ENCODE peak calls at places on chromosome 13, in ten cellular contexts. Y is neural crest cell, P is Calu3, W is ascending aorta, T is astrocyte of the spinal cord, O is suprapubic skin, M is glutamatergic neuron, A is brain microvascular endothelial cell, F is A549, Z is MCF 10A. C is an unnamed sample.

GRCh38 chr13:80399340-80400163 is 58.6 kb upstream of the SPRY2 start:
- DNase-seq in A (no peak), P (peak), M (no peak), T (no peak), F (no peak), Z (peak), O (no peak), Y (no peak), W (no peak), C (no peak)

GRCh38 chr13:100458673-100459072 is 129.9 kb downstream of the GGACT start:
- DNase-seq in Y (no peak), F (no peak), T (no peak), W (no peak), M (no peak), A (no peak), Z (no peak), P (no peak), O (no peak), C (no peak)

GRCh38 chr13:41588899-41589298 is 131.5 kb downstream of the RGCC start:
- DNase-seq in W (no peak), Z (peak), T (peak), O (no peak), A (peak), M (no peak), Y (no peak), P (no peak), F (peak), C (no peak)

GRCh38 chr13:25602206-25602605 is 230.4 kb downstream of the ATP8A2 start:
- DNase-seq in W (no peak), O (no peak), M (no peak), T (no peak), A (no peak), Z (peak), Y (no peak), P (no peak), F (no peak), C (no peak)

GRCh38 chr13:99854376-99854775 is 117.2 kb downstream of the ZIC5 start:
- DNase-seq in F (no peak), Z (no peak), Y (no peak), A (no peak), M (no peak), W (no peak), T (no peak), P (no peak), O (no peak), C (no peak)

GRCh38 chr13:51811046-51811445 is 7.1 kb upstream of the DHRS12 start:
- DNase-seq in P (no peak), A (no peak), O (no peak), F (no peak), M (no peak), Z (no peak), T (no peak), Y (no peak), W (no peak), C (no peak)

GRCh38 chr13:35225159-35225558 is 251.3 kb downstream of the MAB21L1 start:
- DNase-seq in M (no peak), Y (no peak), F (no peak), O (no peak), W (no peak), P (no peak), Z (no peak), A (no peak), T (no peak), C (no peak)

GRCh38 chr13:89695343-89696257 is 1651.9 kb upstream of the MIR17HG start:
- DNase-seq in F (peak), O (no peak), Z (peak), T (peak), M (peak), P (peak), W (no peak), Y (peak), A (peak), C (peak)

GRCh38 chr13:99657848-99658265 is 156.6 kb downstream of the TM9SF2 start:
- DNase-seq in O (no peak), M (peak), F (peak), Z (no peak), A (peak), T (peak), P (peak), Y (peak), W (no peak), C (no peak)

GRCh38 chr13:106471957-106472543 is 63.4 kb downstream of the EFNB2 start:
- DNase-seq in Y (no peak), P (peak), T (peak), Z (peak), M (no peak), W (peak), A (peak), O (no peak), F (peak), C (no peak)

GRCh38 chr13:26880741-26881140 is 120.2 kb upstream of the GPR12 start:
- DNase-seq in Z (no peak), Y (no peak), A (no peak), W (no peak), T (no peak), O (no peak), F (no peak), P (no peak), M (no peak), C (no peak)

GRCh38 chr13:111215081-111216047 is 100.3 kb downstream of the ARHGEF7 start:
- DNase-seq in A (no peak), P (no peak), Y (no peak), F (no peak), M (peak), T (no peak), O (no peak), Z (no peak), W (peak), C (no peak)

GRCh38 chr13:107767119-107767518 is 448.2 kb downstream of the LIG4 start:
- DNase-seq in Y (peak), T (no peak), A (no peak), M (no peak), P (no peak), W (no peak), F (no peak), Z (no peak), O (no peak), C (no peak)

GRCh38 chr13:44921931-44922758 is 67.1 kb downstream of the NUFIP1 start:
- DNase-seq in O (no peak), Z (peak), P (peak), M (no peak), F (peak), Y (no peak), A (peak), W (peak), T (peak), C (no peak)

GRCh38 chr13:104534847-104535246 is 1468.6 kb upstream of the SLC10A2 start:
- DNase-seq in F (no peak), T (no peak), Z (peak), Y (no peak), W (no peak), M (no peak), A (no peak), O (no peak), P (no peak), C (no peak)

GRCh38 chr13:21338156-21338555 is 120.9 kb downstream of the ZDHHC20 start:
- DNase-seq in A (no peak), P (no peak), Y (no peak), Z (no peak), T (no peak), F (no peak), W (no peak), M (no peak), O (no peak), C (no peak)

GRCh38 chr13:60265566-60265965 is 101.8 kb upstream of the DIAPH3 start:
- DNase-seq in T (no peak), M (no peak), P (no peak), F (no peak), O (no peak), Y (no peak), W (no peak), A (no peak), Z (no peak), C (no peak)

GRCh38 chr13:98322091-98322718 is 145.1 kb upstream of the RNF113B start:
- DNase-seq in F (no peak), P (no peak), W (no peak), A (no peak), Y (no peak), O (no peak), T (no peak), Z (no peak), M (no peak), C (no peak)

GRCh38 chr13:80224468-80224867 is 116.5 kb downstream of the SPRY2 start:
- DNase-seq in T (no peak), Y (no peak), W (no peak), F (no peak), Z (peak), A (no peak), M (no peak), O (no peak), P (no peak), C (no peak)

GRCh38 chr13:92377396-92377795 is 849.2 kb upstream of the GPC6 start:
- DNase-seq in F (no peak), Y (no peak), M (no peak), W (no peak), T (no peak), O (no peak), P (no peak), A (no peak), Z (no peak), C (no peak)

GRCh38 chr13:77139311-77139710 is 112.4 kb upstream of the FBXL3 start:
- DNase-seq in O (no peak), F (no peak), P (no peak), Z (no peak), T (peak), M (no peak), W (no peak), A (peak), Y (no peak), C (no peak)

GRCh38 chr13:39599842-39600241 is 3.2 kb downstream of the LHFPL6 start:
- DNase-seq in Y (no peak), O (no peak), W (no peak), T (peak), A (no peak), Z (no peak), P (no peak), F (no peak), M (no peak), C (no peak)

GRCh38 chr13:110458594-110459365 is 102.7 kb downstream of the RAB20 start:
- DNase-seq in T (no peak), Z (no peak), W (no peak), F (no peak), P (no peak), Y (no peak), O (no peak), A (no peak), M (no peak), C (no peak)

GRCh38 chr13:44224433-44225149 is 149.0 kb upstream of the SERP2 start:
- DNase-seq in Y (no peak), P (no peak), W (peak), A (no peak), O (no peak), F (no peak), M (no peak), Z (no peak), T (no peak), C (no peak)

GRCh38 chr13:39787086-39787487 is 131.6 kb downstream of the COG6 start:
- DNase-seq in Y (no peak), F (no peak), P (no peak), O (no peak), T (no peak), W (no peak), Z (no peak), A (no peak), M (no peak), C (no peak)

GRCh38 chr13:101576452-101576851 is 124.0 kb downstream of the ITGBL1 start:
- DNase-seq in W (no peak), T (peak), Z (peak), O (no peak), F (no peak), Y (no peak), M (no peak), P (no peak), A (peak), C (no peak)

GRCh38 chr13:51015973-51016372 is 95.1 kb downstream of the C13orf42 start:
- DNase-seq in P (no peak), W (no peak), T (no peak), Y (no peak), O (no peak), Z (peak), F (no peak), A (no peak), M (no peak), C (no peak)

GRCh38 chr13:99031725-99032298 is 53.9 kb upstream of the DOCK9 start:
- DNase-seq in Z (peak), W (no peak), P (no peak), Y (no peak), O (no peak), T (no peak), F (no peak), A (no peak), M (no peak), C (no peak)

GRCh38 chr13:104648291-104648690 is 1582.1 kb upstream of the SLC10A2 start:
- DNase-seq in M (no peak), P (no peak), A (no peak), Y (no peak), T (no peak), O (no peak), Z (peak), F (no peak), W (no peak), C (no peak)

GRCh38 chr13:60790620-60791019 is 393.6 kb downstream of the TDRD3 start:
- DNase-seq in O (no peak), Y (no peak), M (peak), Z (no peak), W (no peak), P (no peak), T (no peak), A (no peak), F (no peak), C (no peak)

GRCh38 chr13:97243915-97244820 is 22.0 kb downstream of the MBNL2 start:
- DNase-seq in O (no peak), F (no peak), P (no peak), Z (no peak), A (no peak), Y (no peak), T (no peak), W (no peak), M (no peak), C (no peak)

GRCh38 chr13:33109319-33109718 is 93.1 kb downstream of the KL start:
- DNase-seq in Y (no peak), A (no peak), F (no peak), Z (no peak), O (no peak), M (no peak), T (no peak), W (no peak), P (no peak), C (no peak)

GRCh38 chr13:33109801-33110200 is 93.6 kb downstream of the KL start:
- DNase-seq in P (peak), M (peak), A (no peak), F (no peak), O (no peak), T (no peak), Y (no peak), Z (no peak), W (no peak), C (no peak)

GRCh38 chr13:33110386-33110712 is 94.1 kb downstream of the KL start:
- DNase-seq in P (no peak), O (no peak), W (no peak), A (no peak), T (no peak), Z (no peak), Y (no peak), F (no peak), M (no peak), C (no peak)

GRCh38 chr13:33111414-33112110 is 95.3 kb downstream of the KL start:
- DNase-seq in A (peak), Y (no peak), F (no peak), P (no peak), T (peak), M (no peak), W (no peak), Z (no peak), O (no peak), C (no peak)

DNA sequence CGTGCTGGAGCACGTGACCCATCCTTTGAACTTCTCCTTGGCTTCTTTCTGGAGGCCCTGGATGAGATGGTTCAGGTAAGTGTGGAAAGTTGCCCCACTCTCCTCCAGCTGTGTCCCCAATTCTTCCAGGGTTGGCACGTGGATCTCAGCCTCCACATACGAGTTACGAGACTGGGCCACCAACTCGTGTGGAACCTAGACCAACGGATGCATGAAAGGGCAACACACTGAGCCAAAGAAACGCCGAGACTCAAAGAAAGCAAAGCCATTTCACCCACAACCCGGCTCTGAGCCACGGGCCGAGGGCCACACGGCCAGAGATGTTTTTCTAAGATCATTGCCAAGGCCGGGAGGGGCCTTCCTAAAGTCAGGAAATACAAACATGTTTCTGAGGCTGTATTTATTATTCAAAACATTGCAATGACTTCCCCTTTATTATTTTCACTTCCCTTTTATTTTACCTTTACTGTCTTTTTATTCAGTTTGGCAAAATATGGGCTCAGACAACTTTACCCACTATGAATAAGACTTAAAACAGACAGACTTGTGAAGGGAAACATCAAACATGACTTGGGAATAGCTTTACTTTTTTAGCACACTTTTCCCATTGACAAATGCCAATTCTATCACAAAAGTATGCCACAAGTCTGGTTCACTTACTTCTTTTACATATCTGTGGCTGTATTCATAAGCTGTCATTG is 94.6 kb downstream of the KL start:
- DNase-seq in F (no peak), A (no peak), W (peak), T (peak), Z (no peak), Y (no peak), O (no peak), M (no peak), P (no peak), C (no peak)
- TF ChIP-seq CTCF in F (no peak), A (no peak), W (no peak), T (no peak), Z (no peak), Y (no peak), O (no peak), M (no peak), P (no peak), C (no peak)

GRCh38 chr13:112561478-112561877 is 26.5 kb downstream of the TUBGCP3 start:
- DNase-seq in T (no peak), Y (no peak), P (no peak), W (no peak), O (no peak), Z (no peak), A (no peak), F (no peak), M (no peak), C (no peak)
- TF ChIP-seq CTCF in T (no peak), Y (no peak), P (no peak), W (no peak), O (no peak), Z (no peak), A (no peak), F (no peak), M (no peak), C (no peak)

GRCh38 chr13:43026262-43026661 is 2.9 kb downstream of the DNAJC15 start:
- DNase-seq in Y (no peak), O (no peak), W (no peak), P (no peak), T (no peak), M (no peak), F (no peak), Z (no peak), A (no peak), C (no peak)

GRCh38 chr13:43019811-43020210 is 3.6 kb upstream of the DNAJC15 start:
- DNase-seq in Z (no peak), T (no peak), P (no peak), W (no peak), O (no peak), A (no peak), M (no peak), Y (no peak), F (no peak), C (no peak)

GRCh38 chr13:43020794-43021193 is 2.6 kb upstream of the DNAJC15 start:
- DNase-seq in A (no peak), Z (no peak), Y (no peak), T (no peak), P (no peak), W (no peak), M (no peak), O (no peak), F (no peak), C (no peak)

GRCh38 chr13:43021926-43022670 is 1.3 kb upstream of the DNAJC15 start:
- DNase-seq in O (no peak), Z (no peak), A (no peak), M (no peak), W (no peak), Y (no peak), P (no peak), T (no peak), F (no peak), C (no peak)

GRCh38 chr13:43023244-43023931 is at the start of gene DNAJC15:
- DNase-seq in A (peak), Z (peak), F (no peak), O (peak), M (peak), Y (peak), W (peak), P (peak), T (peak), C (peak)
- TF ChIP-seq CTCF in A (peak), Z (no peak), F (no peak), O (no peak), M (no peak), Y (no peak), W (peak), P (no peak), T (peak), C (no peak)

GRCh38 chr13:47463002-47463401 is 538.1 kb downstream of the SUCLA2 start:
- DNase-seq in F (no peak), Y (no peak), M (no peak), A (no peak), O (no peak), T (no peak), P (no peak), W (no peak), Z (no peak), C (no peak)

GRCh38 chr13:47463726-47464125 is 537.3 kb downstream of the SUCLA2 start:
- DNase-seq in A (peak), P (no peak), Z (peak), F (no peak), W (no peak), O (no peak), T (peak), Y (no peak), M (peak), C (no peak)

GRCh38 chr13:47457631-47458030 is 543.4 kb downstream of the SUCLA2 start:
- DNase-seq in Z (peak), F (no peak), Y (no peak), A (no peak), T (no peak), W (no peak), M (no peak), P (no peak), O (no peak), C (no peak)

GRCh38 chr13:47455581-47455980 is 545.5 kb downstream of the SUCLA2 start:
- DNase-seq in Z (peak), F (no peak), O (no peak), Y (no peak), A (no peak), W (no peak), M (no peak), P (peak), T (no peak), C (no peak)

GRCh38 chr13:47459512-47459911 is 541.6 kb downstream of the SUCLA2 start:
- DNase-seq in M (no peak), P (no peak), Z (peak), T (peak), Y (no peak), W (no peak), F (no peak), O (no peak), A (no peak), C (no peak)
- TF ChIP-seq CTCF in M (no peak), P (no peak), Z (no peak), T (peak), Y (peak), W (peak), F (no peak), O (no peak), A (peak), C (no peak)

DNA sequence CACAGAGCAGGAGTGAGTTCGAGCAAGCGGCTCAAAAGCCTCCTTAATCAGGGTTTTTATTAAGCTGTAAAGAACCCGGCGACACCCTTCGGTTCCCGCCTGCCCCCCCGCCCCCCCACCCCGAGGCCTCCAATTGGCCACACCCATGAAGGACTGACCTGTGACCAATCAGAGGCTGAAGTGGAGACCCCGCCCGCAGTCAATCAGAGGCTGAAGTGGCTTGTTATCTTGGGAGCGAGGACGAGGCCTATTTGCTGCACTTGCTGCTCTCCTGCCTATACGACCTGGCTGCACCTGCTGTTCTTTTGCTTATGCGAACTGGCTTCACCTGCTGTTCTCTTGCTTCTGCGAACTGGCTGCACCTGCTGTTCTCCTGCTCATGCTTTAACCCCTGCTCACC is 844.9 kb downstream of the OLFM4 start:
- DNase-seq in W (no peak), M (no peak), A (no peak), T (no peak), F (no peak), Z (no peak), P (no peak), O (no peak), Y (no peak), C (no peak)
- TF ChIP-seq CTCF in W (no peak), M (no peak), A (no peak), T (no peak), F (no peak), Z (no peak), P (no peak), O (no peak), Y (no peak), C (no peak)

GRCh38 chr13:69553976-69554375 is 553.6 kb upstream of the ATXN8OS start:
- DNase-seq in P (no peak), Y (no peak), Z (no peak), A (no peak), T (no peak), F (no peak), M (no peak), O (no peak), W (no peak), C (no peak)

GRCh38 chr13:69551193-69551592 is 556.4 kb upstream of the ATXN8OS start:
- DNase-seq in A (no peak), P (no peak), Z (no peak), M (no peak), W (no peak), F (no peak), T (no peak), Y (no peak), O (no peak), C (no peak)

GRCh38 chr13:69556540-69557196 is 551.0 kb upstream of the ATXN8OS start:
- DNase-seq in Z (peak), F (no peak), W (no peak), P (no peak), Y (no peak), O (no peak), T (no peak), A (no peak), M (no peak), C (no peak)
- TF ChIP-seq CTCF in Z (no peak), F (no peak), W (no peak), P (no peak), Y (no peak), O (no peak), T (no peak), A (no peak), M (no peak), C (no peak)